ENCODE peak calls at places on chromosome 18, in four cellular contexts. X is HepG2, E is breast epithelium, U is upper lobe of left lung. F is an unnamed sample.

GRCh38 chr18:43627833-43628370 is 350.6 kb upstream of the SYT4 start:
- DNase-seq in X (no peak), E (no peak), U (no peak), F (no peak)

GRCh38 chr18:26159353-26159752 is 25.7 kb downstream of the PSMA8 start:
- DNase-seq in X (no peak), E (no peak), U (no peak), F (no peak)

GRCh38 chr18:49768051-49768391 is 45.3 kb downstream of the ACAA2 start:
- DNase-seq in X (peak; percentile 18), E (peak; percentile 63), U (peak; percentile 57), F (peak; percentile 70)

GRCh38 chr18:39698436-39698835 is 2132.8 kb upstream of the CELF4 start:
- DNase-seq in X (no peak), E (no peak), U (no peak), F (no peak)

GRCh38 chr18:13353424-13353823 is 134.9 kb downstream of the LDLRAD4 start:
- DNase-seq in X (no peak), E (no peak), U (no peak), F (no peak)

GRCh38 chr18:2914844-2915243 is 68.0 kb downstream of the EMILIN2 start:
- DNase-seq in X (no peak), E (no peak), U (no peak), F (no peak)

GRCh38 chr18:2337552-2338141 is 233.7 kb downstream of the METTL4 start:
- DNase-seq in X (peak; percentile 17), E (no peak), U (no peak), F (peak; percentile 19)

GRCh38 chr18:74225193-74225840 is 66.4 kb downstream of the CYB5A start:
- DNase-seq in X (peak; percentile 75), E (no peak), U (no peak), F (no peak)

GRCh38 chr18:47635416-47635815 is 295.0 kb downstream of the SMAD2 start:
- DNase-seq in X (no peak), E (no peak), U (no peak), F (no peak)

GRCh38 chr18:53426656-53427055 is 797.8 kb downstream of the MBD2 start:
- DNase-seq in X (no peak), E (no peak), U (no peak), F (no peak)

GRCh38 chr18:35711227-35711626 is 129.7 kb downstream of the GALNT1 start:
- DNase-seq in X (peak; percentile 72), E (no peak), U (no peak), F (no peak)

GRCh38 chr18:56921888-56922480 is 224.9 kb upstream of the BOD1L2 start:
- DNase-seq in X (no peak), E (no peak), U (no peak), F (no peak)

GRCh38 chr18:55419939-55420664 is 167.9 kb downstream of the TCF4 start:
- DNase-seq in X (no peak), E (no peak), U (no peak), F (no peak)

GRCh38 chr18:22314406-22314805 is 103.3 kb downstream of the CTAGE1 start:
- DNase-seq in X (no peak), E (no peak), U (no peak), F (no peak)

GRCh38 chr18:2655153-2655953 is at the start of gene SMCHD1:
- DNase-seq in X (peak; percentile 59), E (peak; percentile 77), U (peak; percentile 91), F (peak; percentile 90)

GRCh38 chr18:35635171-35635570 is 53.6 kb downstream of the GALNT1 start:
- DNase-seq in X (peak; percentile 4), E (no peak), U (no peak), F (no peak)

GRCh38 chr18:77899972-77900754 is 650.5 kb downstream of the GALR1 start:
- DNase-seq in X (no peak), E (no peak), U (peak; percentile 31), F (peak; percentile 14)

GRCh38 chr18:61892683-61893303 is at the start of gene RNF152:
- DNase-seq in X (no peak), E (no peak), U (no peak), F (peak; percentile 32)

GRCh38 chr18:25650201-25650941 is 298.4 kb upstream of the ZNF521 start:
- DNase-seq in X (peak; percentile 67), E (no peak), U (no peak), F (no peak)

GRCh38 chr18:63648241-63648640 is 4.2 kb upstream of the SERPINB4 start:
- DNase-seq in X (no peak), E (no peak), U (no peak), F (no peak)

GRCh38 chr18:67362906-67363305 is 153.6 kb downstream of the DSEL start:
- DNase-seq in X (no peak), E (no peak), U (no peak), F (no peak)

GRCh38 chr18:48023334-48024008 is 93.0 kb upstream of the SMAD2 start:
- DNase-seq in X (peak; percentile 13), E (peak; percentile 83), U (no peak), F (peak; percentile 37)

GRCh38 chr18:74485860-74486849 is 10.0 kb upstream of the CNDP2 start:
- DNase-seq in X (no peak), E (no peak), U (no peak), F (no peak)

GRCh38 chr18:70279470-70279869 is 9.4 kb upstream of the SOCS6 start:
- DNase-seq in X (no peak), E (no peak), U (no peak), F (no peak)

GRCh38 chr18:63062246-63062645 is 257.3 kb downstream of the BCL2 start:
- DNase-seq in X (no peak), E (no peak), U (no peak), F (no peak)

GRCh38 chr18:53056064-53056463 is 716.1 kb downstream of the DCC start:
- DNase-seq in X (no peak), E (no peak), U (no peak), F (no peak)

GRCh38 chr18:78587096-78587495 is 392.5 kb upstream of the SALL3 start:
- DNase-seq in X (no peak), E (no peak), U (peak; percentile 7), F (no peak)

GRCh38 chr18:48776641-48777025 is 174.1 kb downstream of the SMAD7 start:
- DNase-seq in X (no peak), E (no peak), U (no peak), F (no peak)

GRCh38 chr18:3921826-3922225 is 471.9 kb downstream of the TGIF1 start:
- DNase-seq in X (no peak), E (no peak), U (no peak), F (no peak)

GRCh38 chr18:66752733-66753132 is 148.8 kb upstream of the CDH19 start:
- DNase-seq in X (no peak), E (no peak), U (no peak), F (no peak)

GRCh38 chr18:68314403-68314802 is 400.5 kb downstream of the TMX3 start:
- DNase-seq in X (no peak), E (no peak), U (no peak), F (no peak)

GRCh38 chr18:49920731-49921130 is 107.4 kb upstream of the ACAA2 start:
- DNase-seq in X (no peak), E (no peak), U (no peak), F (no peak)

GRCh38 chr18:75291460-75291859 is 80.9 kb downstream of the TSHZ1 start:
- DNase-seq in X (no peak), E (no peak), U (no peak), F (no peak)

GRCh38 chr18:7117390-7118355 is at the start of gene LAMA1:
- DNase-seq in X (no peak), E (no peak), U (no peak), F (no peak)

GRCh38 chr18:11887305-11888262 is 20.5 kb downstream of the MPPE1 start:
- DNase-seq in X (peak; percentile 60), E (no peak), U (peak; percentile 61), F (peak; percentile 39)
- H3K27ac ChIP-seq in X (no peak overlapping the region), E (no peak overlapping the region), U (peak overlapping the region; percentile 45), F (peak overlapping the region; percentile 66)

GRCh38 chr18:80023173-80023572 is 11.1 kb upstream of the RBFA start:
- DNase-seq in X (no peak), E (no peak), U (no peak), F (no peak)
- H3K9me3 ChIP-seq in X (peaks cover 81% of the 10 kb centered on the region), E (peaks cover 80% of the 10 kb centered on the region), U (peaks cover 52% of the 10 kb centered on the region), F (peaks cover 87% of the 10 kb centered on the region)

DNA sequence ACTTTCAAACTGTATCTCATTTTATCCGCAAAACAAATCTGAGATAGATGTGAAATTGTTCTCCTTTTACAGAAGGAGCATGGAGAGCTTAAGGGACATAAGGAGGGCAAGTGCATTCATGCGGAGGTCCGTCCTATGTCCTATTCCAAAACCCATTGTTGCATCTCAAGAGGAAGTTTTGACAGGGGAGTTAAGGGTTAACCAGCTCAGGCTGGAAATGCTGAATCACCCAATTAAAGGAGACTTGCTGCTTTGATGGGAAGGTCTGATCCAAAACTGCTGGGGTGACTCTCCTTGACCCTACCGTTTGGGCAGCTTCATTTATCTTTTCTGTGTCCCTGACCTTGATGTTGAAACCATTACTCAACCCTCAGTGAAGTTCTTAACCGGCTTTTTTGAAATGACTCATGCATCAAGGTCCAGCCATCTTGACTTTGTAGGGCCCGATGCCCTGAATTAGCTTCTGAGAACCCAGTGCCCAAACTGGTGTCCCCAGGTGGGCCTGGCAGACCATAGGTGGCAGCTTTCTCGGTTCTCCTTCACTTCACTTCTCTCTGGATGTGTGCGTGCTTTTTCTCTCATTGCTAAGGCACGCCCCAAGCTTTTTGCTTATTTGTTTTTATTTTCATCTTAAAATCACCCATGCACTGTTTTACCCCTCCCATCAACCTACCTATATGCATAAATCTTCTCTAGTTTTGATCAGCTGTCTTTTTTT is 15.9 kb upstream of the TXNDC2 start:
- DNase-seq in X (peak; percentile 95), E (no peak), U (peak; percentile 49), F (peak; percentile 28)
- TF ChIP-seq POLR2AphosphoS5 in X (no peak), E (no peak), U (no peak), F (no peak)

GRCh38 chr18:59835656-59836379 is 64.0 kb upstream of the PMAIP1 start:
- DNase-seq in X (no peak), E (no peak), U (no peak), F (no peak)
- H3K27ac ChIP-seq in X (no peak overlapping the region), E (no peak overlapping the region), U (no peak overlapping the region), F (no peak overlapping the region)

GRCh38 chr18:9494778-9495302 is 19.5 kb downstream of the RALBP1 start:
- DNase-seq in X (no peak), E (no peak), U (no peak), F (no peak)
- H3K9me3 ChIP-seq in X (no peaks in the 10 kb centered on the region), E (no peaks in the 10 kb centered on the region), U (no peaks in the 10 kb centered on the region), F (no peaks in the 10 kb centered on the region)

GRCh38 chr18:23689031-23689615 is at the start of gene LAMA3:
- DNase-seq in X (no peak), E (peak; percentile 48), U (peak; percentile 64), F (peak; percentile 61)
- TF ChIP-seq POLR2AphosphoS5 in X (no peak), E (peak; percentile 10), U (no peak), F (peak; percentile 33)

DNA sequence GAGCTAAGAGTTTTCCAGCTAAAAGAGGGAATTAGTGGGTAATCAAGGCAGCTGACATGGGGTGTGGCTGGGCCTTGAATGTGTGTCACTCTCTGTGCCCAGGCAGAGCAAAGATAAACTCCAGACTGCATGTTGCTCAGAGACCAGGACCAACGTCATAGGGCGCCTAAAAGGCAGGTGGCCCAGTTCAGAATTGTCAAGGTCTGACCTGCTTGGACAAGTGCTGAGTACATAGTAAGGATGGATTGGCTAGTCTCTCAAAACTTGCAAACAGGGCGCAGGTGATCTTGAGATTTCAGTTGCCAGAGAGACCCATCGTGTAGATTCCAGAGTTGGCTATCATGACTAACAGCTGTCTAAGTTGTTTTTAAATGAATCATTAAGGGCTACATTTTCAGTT is 19.0 kb downstream of the CLUL1 start:
- DNase-seq in X (no peak), E (no peak), U (peak; percentile 62), F (no peak)
- H3K27ac ChIP-seq in X (no peak overlapping the region), E (no peak overlapping the region), U (peak overlapping the region; percentile 65), F (no peak overlapping the region)